ENCODE peak calls at places on chromosomes 4 and X, in nine cellular contexts. One of them, this sample, is unnamed.

GRCh38 chr4:37999000-37999745 is 39.0 kb downstream of the PTTG2 start:
- DNase-seq in left lung: no peak
- DNase-seq in astrocyte: no peak
- DNase-seq in psoas muscle: no peak
- DNase-seq in cardiac muscle cell: no peak
- DNase-seq in effector memory CD4-positive, alpha-beta T cell: no peak
- DNase-seq in OCI-LY7: peak; percentile 57
- DNase-seq in A549: no peak
- DNase-seq in transverse colon: no peak
- DNase-seq in this sample: no peak

GRCh38 chrX:148504412-148504950 is 4.1 kb downstream of the AFF2 start:
- DNase-seq in OCI-LY7: no peak
- DNase-seq in effector memory CD4-positive, alpha-beta T cell: no peak
- DNase-seq in cardiac muscle cell: no peak
- DNase-seq in left lung: no peak
- DNase-seq in A549: no peak
- DNase-seq in astrocyte: no peak
- DNase-seq in psoas muscle: no peak
- DNase-seq in transverse colon: no peak
- DNase-seq in this sample: no peak

GRCh38 chrX:154002215-154002719 is 17.4 kb downstream of the IRAK1 start:
- DNase-seq in left lung: no peak
- DNase-seq in OCI-LY7: no peak
- DNase-seq in effector memory CD4-positive, alpha-beta T cell: peak; percentile 44
- DNase-seq in transverse colon: peak; percentile 54
- DNase-seq in A549: peak; percentile 70
- DNase-seq in psoas muscle: no peak
- DNase-seq in astrocyte: peak; percentile 72
- DNase-seq in cardiac muscle cell: peak; percentile 44
- DNase-seq in this sample: no peak

GRCh38 chr4:71713611-71714203 is 70.2 kb downstream of the GC start:
- DNase-seq in cardiac muscle cell: peak; percentile 83
- DNase-seq in psoas muscle: no peak
- DNase-seq in effector memory CD4-positive, alpha-beta T cell: no peak
- DNase-seq in astrocyte: peak; percentile 38
- DNase-seq in A549: peak; percentile 48
- DNase-seq in transverse colon: no peak
- DNase-seq in left lung: no peak
- DNase-seq in OCI-LY7: peak; percentile 39
- DNase-seq in this sample: no peak

GRCh38 chr4:168502886-168503285 is 6.0 kb downstream of the PALLD start:
- DNase-seq in astrocyte: no peak
- DNase-seq in left lung: no peak
- DNase-seq in OCI-LY7: no peak
- DNase-seq in A549: no peak
- DNase-seq in effector memory CD4-positive, alpha-beta T cell: no peak
- DNase-seq in psoas muscle: no peak
- DNase-seq in cardiac muscle cell: no peak
- DNase-seq in transverse colon: no peak
- DNase-seq in this sample: no peak

GRCh38 chrX:152635941-152636340 is 1.8 kb upstream of the GABRQ start:
- DNase-seq in A549: peak; percentile 65
- DNase-seq in left lung: no peak
- DNase-seq in psoas muscle: no peak
- DNase-seq in OCI-LY7: peak; percentile 8
- DNase-seq in cardiac muscle cell: peak; percentile 73
- DNase-seq in effector memory CD4-positive, alpha-beta T cell: no peak
- DNase-seq in astrocyte: peak; percentile 44
- DNase-seq in transverse colon: peak; percentile 10
- DNase-seq in this sample: peak; percentile 38

GRCh38 chr4:159021597-159022385 is 81.1 kb upstream of the RAPGEF2 start:
- DNase-seq in A549: no peak
- DNase-seq in astrocyte: no peak
- DNase-seq in cardiac muscle cell: no peak
- DNase-seq in effector memory CD4-positive, alpha-beta T cell: no peak
- DNase-seq in transverse colon: no peak
- DNase-seq in left lung: no peak
- DNase-seq in psoas muscle: no peak
- DNase-seq in OCI-LY7: no peak
- DNase-seq in this sample: no peak

GRCh38 chr4:73705721-73706120 is 34.6 kb upstream of the CXCL8 start:
- DNase-seq in left lung: no peak
- DNase-seq in astrocyte: no peak
- DNase-seq in psoas muscle: no peak
- DNase-seq in effector memory CD4-positive, alpha-beta T cell: no peak
- DNase-seq in cardiac muscle cell: no peak
- DNase-seq in A549: no peak
- DNase-seq in OCI-LY7: no peak
- DNase-seq in transverse colon: no peak
- DNase-seq in this sample: no peak

GRCh38 chrX:119505945-119506344 is 37.7 kb downstream of the SLC25A5 start:
- DNase-seq in A549: peak; percentile 73
- DNase-seq in effector memory CD4-positive, alpha-beta T cell: no peak
- DNase-seq in OCI-LY7: no peak
- DNase-seq in left lung: no peak
- DNase-seq in transverse colon: peak; percentile 38
- DNase-seq in astrocyte: no peak
- DNase-seq in psoas muscle: no peak
- DNase-seq in cardiac muscle cell: no peak
- DNase-seq in this sample: peak; percentile 45

GRCh38 chrX:118502121-118502794 is 6.6 kb downstream of the DOCK11 start:
- DNase-seq in effector memory CD4-positive, alpha-beta T cell: no peak
- DNase-seq in psoas muscle: no peak
- DNase-seq in cardiac muscle cell: peak; percentile 46
- DNase-seq in A549: no peak
- DNase-seq in astrocyte: no peak
- DNase-seq in transverse colon: no peak
- DNase-seq in left lung: no peak
- DNase-seq in OCI-LY7: no peak
- DNase-seq in this sample: no peak
- H3K4me3 ChIP-seq in effector memory CD4-positive, alpha-beta T cell: no peak overlapping the region
- H3K4me3 ChIP-seq in psoas muscle: no peak overlapping the region
- H3K4me3 ChIP-seq in cardiac muscle cell: no peak overlapping the region
- H3K4me3 ChIP-seq in A549: no peak overlapping the region
- H3K4me3 ChIP-seq in astrocyte: no peak overlapping the region
- H3K4me3 ChIP-seq in transverse colon: no peak overlapping the region
- H3K4me3 ChIP-seq in left lung: no peak overlapping the region
- H3K4me3 ChIP-seq in OCI-LY7: peak overlapping the region; percentile 29
- H3K4me3 ChIP-seq in this sample: no peak overlapping the region

GRCh38 chrX:28039258-28039657 is 58.0 kb upstream of the DCAF8L1 start:
- DNase-seq in psoas muscle: no peak
- DNase-seq in astrocyte: no peak
- DNase-seq in OCI-LY7: no peak
- DNase-seq in effector memory CD4-positive, alpha-beta T cell: no peak
- DNase-seq in left lung: no peak
- DNase-seq in transverse colon: no peak
- DNase-seq in A549: no peak
- DNase-seq in cardiac muscle cell: no peak
- DNase-seq in this sample: no peak

GRCh38 chrX:28042826-28043564 is 61.7 kb upstream of the DCAF8L1 start:
- DNase-seq in transverse colon: no peak
- DNase-seq in psoas muscle: no peak
- DNase-seq in left lung: no peak
- DNase-seq in OCI-LY7: no peak
- DNase-seq in A549: no peak
- DNase-seq in cardiac muscle cell: no peak
- DNase-seq in effector memory CD4-positive, alpha-beta T cell: no peak
- DNase-seq in astrocyte: no peak
- DNase-seq in this sample: no peak

GRCh38 chrX:28042260-28042659 is 61.0 kb upstream of the DCAF8L1 start:
- DNase-seq in OCI-LY7: no peak
- DNase-seq in left lung: no peak
- DNase-seq in A549: no peak
- DNase-seq in transverse colon: no peak
- DNase-seq in effector memory CD4-positive, alpha-beta T cell: no peak
- DNase-seq in cardiac muscle cell: no peak
- DNase-seq in psoas muscle: no peak
- DNase-seq in astrocyte: no peak
- DNase-seq in this sample: no peak
- H3K4me1 ChIP-seq in OCI-LY7: no peaks in the 10 kb centered on the region
- H3K4me1 ChIP-seq in left lung: no peaks in the 10 kb centered on the region
- H3K4me1 ChIP-seq in A549: no peaks in the 10 kb centered on the region
- H3K4me1 ChIP-seq in transverse colon: no peaks in the 10 kb centered on the region
- H3K4me1 ChIP-seq in effector memory CD4-positive, alpha-beta T cell: no peaks in the 10 kb centered on the region
- H3K4me1 ChIP-seq in cardiac muscle cell: no peaks in the 10 kb centered on the region
- H3K4me1 ChIP-seq in psoas muscle: no peaks in the 10 kb centered on the region
- H3K4me1 ChIP-seq in astrocyte: no peaks in the 10 kb centered on the region
- H3K4me1 ChIP-seq in this sample: no peaks in the 10 kb centered on the region

DNA sequence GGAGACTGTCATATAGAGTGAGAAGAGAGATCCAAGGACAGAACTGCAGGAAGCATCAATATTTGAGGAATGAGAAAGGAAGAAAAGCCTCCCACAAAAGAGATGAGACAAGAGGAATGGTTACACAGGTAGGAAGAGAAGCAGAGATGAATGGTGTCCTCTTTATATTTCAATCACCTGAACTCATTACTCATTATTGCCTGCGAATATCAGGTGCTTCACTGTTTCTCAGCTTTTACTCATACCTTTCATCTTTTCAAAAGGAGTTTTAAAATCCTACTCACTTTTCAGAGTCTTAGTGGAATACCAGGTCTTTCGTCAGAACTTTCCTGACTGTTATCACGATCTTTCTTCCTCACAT is 14.9 kb upstream of the SEC24D start:
- DNase-seq in A549: no peak
- DNase-seq in psoas muscle: no peak
- DNase-seq in astrocyte: no peak
- DNase-seq in effector memory CD4-positive, alpha-beta T cell: no peak
- DNase-seq in OCI-LY7: no peak
- DNase-seq in transverse colon: no peak
- DNase-seq in cardiac muscle cell: no peak
- DNase-seq in left lung: no peak
- DNase-seq in this sample: no peak
- H3K4me3 ChIP-seq in A549: no peak overlapping the region
- H3K4me3 ChIP-seq in psoas muscle: peak overlapping the region; percentile 53
- H3K4me3 ChIP-seq in astrocyte: peak overlapping the region; percentile 38
- H3K4me3 ChIP-seq in effector memory CD4-positive, alpha-beta T cell: peak overlapping the region; percentile 60
- H3K4me3 ChIP-seq in OCI-LY7: peak overlapping the region; percentile 63
- H3K4me3 ChIP-seq in transverse colon: peak overlapping the region; percentile 45
- H3K4me3 ChIP-seq in cardiac muscle cell: no peak overlapping the region
- H3K4me3 ChIP-seq in left lung: peak overlapping the region; percentile 44
- H3K4me3 ChIP-seq in this sample: peak overlapping the region; percentile 10

GRCh38 chr4:41359069-41359769 is 102.5 kb downstream of the UCHL1 start:
- DNase-seq in psoas muscle: no peak
- DNase-seq in transverse colon: no peak
- DNase-seq in astrocyte: no peak
- DNase-seq in left lung: no peak
- DNase-seq in A549: peak; percentile 84
- DNase-seq in effector memory CD4-positive, alpha-beta T cell: no peak
- DNase-seq in cardiac muscle cell: no peak
- DNase-seq in OCI-LY7: no peak
- DNase-seq in this sample: peak; percentile 21

GRCh38 chr4:41358626-41359025 is 101.9 kb downstream of the UCHL1 start:
- DNase-seq in OCI-LY7: no peak
- DNase-seq in left lung: peak; percentile 74
- DNase-seq in transverse colon: no peak
- DNase-seq in psoas muscle: no peak
- DNase-seq in astrocyte: peak; percentile 30
- DNase-seq in A549: peak; percentile 55
- DNase-seq in cardiac muscle cell: no peak
- DNase-seq in effector memory CD4-positive, alpha-beta T cell: no peak
- DNase-seq in this sample: no peak

GRCh38 chr4:41360214-41360910 is 103.6 kb downstream of the UCHL1 start:
- DNase-seq in psoas muscle: peak; percentile 93
- DNase-seq in OCI-LY7: no peak
- DNase-seq in A549: peak; percentile 61
- DNase-seq in effector memory CD4-positive, alpha-beta T cell: no peak
- DNase-seq in cardiac muscle cell: peak; percentile 61
- DNase-seq in transverse colon: peak; percentile 64
- DNase-seq in astrocyte: peak; percentile 31
- DNase-seq in left lung: peak; percentile 77
- DNase-seq in this sample: peak; percentile 52

GRCh38 chr4:41360911-41361830 is 104.4 kb downstream of the UCHL1 start:
- DNase-seq in OCI-LY7: no peak
- DNase-seq in transverse colon: peak; percentile 43
- DNase-seq in psoas muscle: peak; percentile 78
- DNase-seq in effector memory CD4-positive, alpha-beta T cell: no peak
- DNase-seq in astrocyte: no peak
- DNase-seq in left lung: peak; percentile 59
- DNase-seq in cardiac muscle cell: peak; percentile 30
- DNase-seq in A549: peak; percentile 43
- DNase-seq in this sample: no peak

GRCh38 chr4:41359836-41360213 is 103.1 kb downstream of the UCHL1 start:
- DNase-seq in A549: peak; percentile 16
- DNase-seq in cardiac muscle cell: no peak
- DNase-seq in astrocyte: no peak
- DNase-seq in left lung: no peak
- DNase-seq in transverse colon: no peak
- DNase-seq in effector memory CD4-positive, alpha-beta T cell: no peak
- DNase-seq in OCI-LY7: no peak
- DNase-seq in psoas muscle: no peak
- DNase-seq in this sample: no peak
- H3K4me1 ChIP-seq in A549: peaks cover 37% of the 10 kb centered on the region
- H3K4me1 ChIP-seq in cardiac muscle cell: no peaks in the 10 kb centered on the region
- H3K4me1 ChIP-seq in astrocyte: peaks cover 12% of the 10 kb centered on the region
- H3K4me1 ChIP-seq in left lung: peaks cover 15% of the 10 kb centered on the region
- H3K4me1 ChIP-seq in transverse colon: no peaks in the 10 kb centered on the region
- H3K4me1 ChIP-seq in effector memory CD4-positive, alpha-beta T cell: no peaks in the 10 kb centered on the region
- H3K4me1 ChIP-seq in OCI-LY7: no peaks in the 10 kb centered on the region
- H3K4me1 ChIP-seq in psoas muscle: peaks cover 21% of the 10 kb centered on the region
- H3K4me1 ChIP-seq in this sample: no peaks in the 10 kb centered on the region

GRCh38 chr4:52750819-52751348 is 341 bp downstream of the ERVMER34-1 start:
- DNase-seq in psoas muscle: peak; percentile 56
- DNase-seq in effector memory CD4-positive, alpha-beta T cell: no peak
- DNase-seq in OCI-LY7: no peak
- DNase-seq in transverse colon: peak; percentile 14
- DNase-seq in A549: peak; percentile 2
- DNase-seq in left lung: no peak
- DNase-seq in astrocyte: no peak
- DNase-seq in cardiac muscle cell: no peak
- DNase-seq in this sample: no peak
- H3K4me3 ChIP-seq in psoas muscle: peak overlapping the region; percentile 72
- H3K4me3 ChIP-seq in effector memory CD4-positive, alpha-beta T cell: peak overlapping the region; percentile 60
- H3K4me3 ChIP-seq in OCI-LY7: no peak overlapping the region
- H3K4me3 ChIP-seq in transverse colon: peak overlapping the region; percentile 81
- H3K4me3 ChIP-seq in A549: peak overlapping the region; percentile 42
- H3K4me3 ChIP-seq in left lung: peak overlapping the region; percentile 44
- H3K4me3 ChIP-seq in astrocyte: peak overlapping the region; percentile 41
- H3K4me3 ChIP-seq in cardiac muscle cell: peak overlapping the region; percentile 26
- H3K4me3 ChIP-seq in this sample: peak overlapping the region; percentile 77

This sample was measured in Caco-2.